ENCODE peak calls at places on chromosomes 2 and 18, in six cellular contexts. One of them, this sample, is unnamed.

GRCh38 chr2:153543639-153544071 is 65.1 kb upstream of the RPRM start:
- DNase-seq in H1: no peak
- DNase-seq in K562: no peak
- DNase-seq in GM12878: no peak
- DNase-seq in HepG2: no peak
- DNase-seq in HCT116: no peak
- DNase-seq in this sample: no peak

GRCh38 chr2:223633656-223634055 is 31.5 kb upstream of the SCG2 start:
- DNase-seq in K562: no peak
- DNase-seq in HCT116: no peak
- DNase-seq in GM12878: no peak
- DNase-seq in HepG2: no peak
- DNase-seq in H1: no peak
- DNase-seq in this sample: no peak

GRCh38 chr2:71578665-71579371 is 125.5 kb downstream of the DYSF start:
- DNase-seq in GM12878: no peak
- DNase-seq in K562: no peak
- DNase-seq in HepG2: no peak
- DNase-seq in H1: no peak
- DNase-seq in HCT116: no peak
- DNase-seq in this sample: no peak

GRCh38 chr2:188765522-188765921 is 208.7 kb upstream of the COL3A1 start:
- DNase-seq in HepG2: peak
- DNase-seq in GM12878: no peak
- DNase-seq in HCT116: peak
- DNase-seq in K562: no peak
- DNase-seq in H1: no peak
- DNase-seq in this sample: peak

GRCh38 chr2:228417526-228417925 is 236.0 kb upstream of the SPHKAP start:
- DNase-seq in K562: no peak
- DNase-seq in H1: no peak
- DNase-seq in HepG2: no peak
- DNase-seq in GM12878: no peak
- DNase-seq in HCT116: no peak
- DNase-seq in this sample: no peak

GRCh38 chr18:4638680-4639079 is 183.6 kb upstream of the DLGAP1 start:
- DNase-seq in H1: no peak
- DNase-seq in HepG2: no peak
- DNase-seq in HCT116: no peak
- DNase-seq in GM12878: no peak
- DNase-seq in K562: no peak
- DNase-seq in this sample: no peak

GRCh38 chr2:98913916-98914712 is 21.9 kb downstream of the CRACDL start:
- DNase-seq in K562: no peak
- DNase-seq in HepG2: no peak
- DNase-seq in HCT116: no peak
- DNase-seq in GM12878: no peak
- DNase-seq in H1: no peak
- DNase-seq in this sample: no peak

GRCh38 chr2:36741188-36741587 is 44.7 kb downstream of the VIT start:
- DNase-seq in GM12878: no peak
- DNase-seq in K562: no peak
- DNase-seq in HepG2: no peak
- DNase-seq in HCT116: no peak
- DNase-seq in H1: no peak
- DNase-seq in this sample: no peak

GRCh38 chr2:121804340-121804739 is 48.9 kb downstream of the TSN start:
- DNase-seq in K562: no peak
- DNase-seq in GM12878: peak
- DNase-seq in HepG2: no peak
- DNase-seq in HCT116: no peak
- DNase-seq in H1: no peak
- DNase-seq in this sample: no peak

GRCh38 chr2:238655974-238656722 is 191.7 kb upstream of the TWIST2 start:
- DNase-seq in K562: no peak
- DNase-seq in HCT116: no peak
- DNase-seq in HepG2: no peak
- DNase-seq in H1: peak
- DNase-seq in GM12878: no peak
- DNase-seq in this sample: no peak

GRCh38 chr2:191151315-191151698 is 513 bp upstream of the STAT4 start:
- DNase-seq in H1: no peak
- DNase-seq in K562: no peak
- DNase-seq in GM12878: no peak
- DNase-seq in HepG2: no peak
- DNase-seq in HCT116: no peak
- DNase-seq in this sample: peak

GRCh38 chr2:101307950-101308431 is 510 bp downstream of the RNF149 start:
- DNase-seq in GM12878: no peak
- DNase-seq in HCT116: no peak
- DNase-seq in HepG2: no peak
- DNase-seq in H1: peak
- DNase-seq in K562: no peak
- DNase-seq in this sample: peak

GRCh38 chr2:73163522-73164367 is 38.6 kb upstream of the NOTO start:
- DNase-seq in GM12878: no peak
- DNase-seq in HepG2: peak
- DNase-seq in H1: peak
- DNase-seq in HCT116: peak
- DNase-seq in K562: peak
- DNase-seq in this sample: peak

GRCh38 chr2:127649100-127649611 is 3.2 kb downstream of the GPR17 start:
- DNase-seq in GM12878: no peak
- DNase-seq in H1: no peak
- DNase-seq in K562: no peak
- DNase-seq in HCT116: no peak
- DNase-seq in HepG2: no peak
- DNase-seq in this sample: no peak

GRCh38 chr2:59223737-59224136 is 982.6 kb upstream of the FANCL start:
- DNase-seq in GM12878: no peak
- DNase-seq in HepG2: no peak
- DNase-seq in HCT116: no peak
- DNase-seq in H1: no peak
- DNase-seq in K562: no peak
- DNase-seq in this sample: no peak

GRCh38 chr18:12336887-12337286 is 28.8 kb downstream of the TUBB6 start:
- DNase-seq in K562: no peak
- DNase-seq in HCT116: no peak
- DNase-seq in GM12878: no peak
- DNase-seq in HepG2: peak
- DNase-seq in H1: no peak
- DNase-seq in this sample: no peak

GRCh38 chr2:208511016-208511415 is 104.4 kb downstream of the PTH2R start:
- DNase-seq in HCT116: no peak
- DNase-seq in GM12878: no peak
- DNase-seq in K562: no peak
- DNase-seq in HepG2: no peak
- DNase-seq in H1: no peak
- DNase-seq in this sample: no peak

GRCh38 chr2:53422979-53423378 is 344.6 kb upstream of the CHAC2 start:
- DNase-seq in HepG2: peak
- DNase-seq in K562: no peak
- DNase-seq in H1: peak
- DNase-seq in GM12878: no peak
- DNase-seq in HCT116: peak
- DNase-seq in this sample: peak

GRCh38 chr2:51720826-51721225 is 688.9 kb upstream of the NRXN1 start:
- DNase-seq in GM12878: no peak
- DNase-seq in HCT116: no peak
- DNase-seq in HepG2: no peak
- DNase-seq in K562: no peak
- DNase-seq in H1: no peak
- DNase-seq in this sample: no peak

GRCh38 chr18:20988726-20989125 is 122.9 kb downstream of the ROCK1 start:
- DNase-seq in GM12878: no peak
- DNase-seq in HepG2: no peak
- DNase-seq in K562: no peak
- DNase-seq in H1: no peak
- DNase-seq in HCT116: no peak
- DNase-seq in this sample: no peak

GRCh38 chr18:70024088-70024487 is 76.4 kb upstream of the CD226 start:
- DNase-seq in K562: no peak
- DNase-seq in HCT116: no peak
- DNase-seq in HepG2: no peak
- DNase-seq in H1: no peak
- DNase-seq in GM12878: no peak
- DNase-seq in this sample: no peak

GRCh38 chr2:174577967-174578589 is 19.5 kb downstream of the WIPF1 start:
- DNase-seq in H1: no peak
- DNase-seq in HCT116: no peak
- DNase-seq in HepG2: no peak
- DNase-seq in GM12878: no peak
- DNase-seq in K562: no peak
- DNase-seq in this sample: no peak

GRCh38 chr2:174603280-174603679 is 5.7 kb upstream of the WIPF1 start:
- DNase-seq in HCT116: peak
- DNase-seq in H1: no peak
- DNase-seq in GM12878: no peak
- DNase-seq in K562: no peak
- DNase-seq in HepG2: peak
- DNase-seq in this sample: peak

GRCh38 chr18:49481317-49481716 is 5.7 kb downstream of the C18orf32 start:
- DNase-seq in GM12878: no peak
- DNase-seq in HCT116: no peak
- DNase-seq in K562: no peak
- DNase-seq in H1: no peak
- DNase-seq in HepG2: no peak
- DNase-seq in this sample: no peak

GRCh38 chr18:49479381-49480137 is 7.5 kb downstream of the C18orf32 start:
- DNase-seq in GM12878: no peak
- DNase-seq in HepG2: no peak
- DNase-seq in H1: no peak
- DNase-seq in HCT116: no peak
- DNase-seq in K562: peak
- DNase-seq in this sample: no peak

GRCh38 chr18:49472459-49472858 is 12.0 kb upstream of the DYM start:
- DNase-seq in H1: no peak
- DNase-seq in K562: no peak
- DNase-seq in HepG2: no peak
- DNase-seq in GM12878: no peak
- DNase-seq in HCT116: no peak
- DNase-seq in this sample: no peak

GRCh38 chr18:49473721-49474120 is 13.3 kb upstream of the DYM start:
- DNase-seq in HCT116: no peak
- DNase-seq in H1: no peak
- DNase-seq in K562: no peak
- DNase-seq in HepG2: no peak
- DNase-seq in GM12878: no peak
- DNase-seq in this sample: no peak

DNA sequence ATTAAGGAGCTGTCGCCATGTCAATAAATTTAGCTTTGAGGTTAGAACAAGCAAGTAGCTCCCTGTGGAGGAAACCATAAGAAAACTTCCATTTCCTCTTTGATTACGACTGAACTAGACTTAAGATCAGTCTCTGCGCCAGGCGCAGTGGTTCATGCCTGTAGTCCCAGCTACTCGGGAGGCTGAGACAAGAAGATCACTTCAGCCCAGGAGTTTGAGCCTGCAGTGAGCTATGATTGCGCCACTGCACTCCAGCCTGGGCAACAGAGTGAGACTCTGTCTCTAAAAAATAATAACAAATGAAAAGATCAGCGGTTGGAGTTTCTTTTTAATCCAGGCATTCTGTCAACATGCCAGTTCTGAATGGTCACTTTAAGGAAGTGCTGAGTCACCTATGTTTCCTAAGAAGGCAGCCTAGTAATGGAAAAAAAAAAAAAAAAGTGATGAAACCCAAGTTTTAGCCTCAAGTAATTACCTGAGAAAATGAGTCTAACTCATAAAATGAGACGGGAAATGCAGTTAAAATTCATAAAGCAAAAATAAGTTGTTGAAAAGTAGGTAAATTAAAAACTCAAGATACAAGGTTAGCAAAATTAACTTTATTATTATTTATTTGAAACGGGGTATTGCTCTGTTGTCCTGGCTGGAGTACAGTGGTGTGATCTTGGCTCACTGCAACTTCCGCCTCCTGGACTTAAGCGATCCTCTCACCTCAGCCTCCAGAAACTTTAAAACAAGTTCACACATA is 10.2 kb downstream of the C18orf32 start:
- DNase-seq in K562: no peak
- DNase-seq in HepG2: no peak
- DNase-seq in HCT116: no peak
- DNase-seq in GM12878: no peak
- DNase-seq in H1: no peak
- DNase-seq in this sample: no peak
- TF ChIP-seq ATF3 in K562: peak
- TF ChIP-seq ATF3 in HepG2: no peak
- TF ChIP-seq ATF3 in HCT116: no peak
- TF ChIP-seq ATF3 in GM12878: no peak
- TF ChIP-seq ATF3 in H1: no peak
- TF ChIP-seq ATF3 in this sample: no peak

DNA sequence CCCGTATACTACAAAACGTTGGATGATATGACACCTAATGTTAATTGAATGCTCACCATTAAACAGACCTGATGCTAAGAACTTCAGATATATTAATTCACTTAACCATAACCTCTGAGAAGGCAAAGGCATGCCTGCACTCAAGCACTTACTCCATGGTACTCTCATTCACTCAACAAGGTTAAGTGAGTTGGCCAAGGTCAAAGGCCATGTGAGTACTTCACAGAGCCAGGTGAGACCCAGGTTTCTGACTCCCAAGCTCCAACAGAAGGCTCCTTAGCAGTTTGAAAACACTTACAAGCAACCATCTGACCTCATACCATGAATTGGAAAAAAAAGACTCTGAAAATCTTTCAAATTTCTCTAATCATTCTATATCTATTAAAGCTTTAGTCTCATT is 198.8 kb downstream of the L3MBTL4 start:
- DNase-seq in HepG2: no peak
- DNase-seq in K562: no peak
- DNase-seq in HCT116: no peak
- DNase-seq in GM12878: no peak
- DNase-seq in H1: no peak
- DNase-seq in this sample: no peak
- TF ChIP-seq ATF3 in HepG2: no peak
- TF ChIP-seq ATF3 in K562: no peak
- TF ChIP-seq ATF3 in HCT116: no peak
- TF ChIP-seq ATF3 in GM12878: no peak
- TF ChIP-seq ATF3 in H1: no peak
- TF ChIP-seq ATF3 in this sample: no peak

DNA sequence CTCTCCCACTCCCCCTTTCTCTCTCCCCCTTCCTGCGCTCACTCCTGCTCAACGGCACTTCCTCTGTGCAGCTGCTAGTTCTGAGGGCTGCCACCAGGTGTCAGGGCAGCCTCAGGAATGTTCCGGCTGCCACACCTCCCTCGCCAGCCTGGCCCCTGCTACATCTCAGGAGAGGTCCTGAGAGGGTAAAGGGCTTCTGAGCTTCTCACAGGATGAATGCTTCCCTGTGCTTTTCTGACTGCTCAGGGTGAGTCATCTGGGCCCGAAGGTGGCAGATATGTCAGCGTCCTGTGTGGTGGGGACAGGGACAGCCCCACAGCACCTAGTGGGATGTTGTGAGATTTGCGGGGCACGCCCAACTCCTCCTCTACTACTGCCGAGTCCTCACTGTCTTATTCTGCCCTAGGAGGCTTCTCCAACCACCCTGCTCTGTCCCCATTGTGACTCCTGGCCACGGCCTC is 49.0 kb downstream of the PLEKHB2 start:
- DNase-seq in H1: peak
- DNase-seq in K562: peak
- DNase-seq in HepG2: peak
- DNase-seq in GM12878: peak
- DNase-seq in HCT116: peak
- DNase-seq in this sample: peak
- TF ChIP-seq ATF3 in H1: no peak
- TF ChIP-seq ATF3 in K562: no peak
- TF ChIP-seq ATF3 in HepG2: no peak
- TF ChIP-seq ATF3 in GM12878: no peak
- TF ChIP-seq ATF3 in HCT116: no peak
- TF ChIP-seq ATF3 in this sample: no peak

GRCh38 chr2:175834472-175834871 is 167.6 kb downstream of the LNPK start:
- DNase-seq in HCT116: no peak
- DNase-seq in GM12878: no peak
- DNase-seq in HepG2: no peak
- DNase-seq in K562: no peak
- DNase-seq in H1: no peak
- DNase-seq in this sample: peak
- TF ChIP-seq ATF3 in HCT116: no peak
- TF ChIP-seq ATF3 in GM12878: no peak
- TF ChIP-seq ATF3 in HepG2: no peak
- TF ChIP-seq ATF3 in K562: no peak
- TF ChIP-seq ATF3 in H1: no peak
- TF ChIP-seq ATF3 in this sample: no peak

This sample was measured in WTC11.